ENCODE peak calls at places on chromosome 1, in eight cellular contexts. I, V, Y, Q, P, E, Z and M are unnamed samples.

GRCh38 chr1:214548988-214549387 is 2.4 kb downstream of the PTPN14 start:
- DNase-seq in I (no peak), V (peak), Y (peak), Q (peak), P (no peak), E (no peak), Z (peak), M (no peak)

GRCh38 chr1:226862900-226863299 is 7.5 kb upstream of the PSEN2 start:
- DNase-seq in I (no peak), V (no peak), Y (no peak), Q (no peak), P (no peak), E (no peak), Z (peak), M (no peak)

GRCh38 chr1:184199797-184200170 is 148.3 kb downstream of the TSEN15 start:
- DNase-seq in I (no peak), V (no peak), Y (no peak), Q (no peak), P (no peak), E (no peak), Z (no peak), M (no peak)

GRCh38 chr1:207361910-207362309 is 40.4 kb downstream of the CD55 start:
- DNase-seq in I (no peak), V (no peak), Y (no peak), Q (no peak), P (no peak), E (no peak), Z (no peak), M (no peak)

GRCh38 chr1:93839307-93839706 is 39.7 kb downstream of the DNTTIP2 start:
- DNase-seq in I (no peak), V (no peak), Y (no peak), Q (no peak), P (no peak), E (no peak), Z (peak), M (no peak)

GRCh38 chr1:192579319-192579738 is 3.8 kb downstream of the RGS1 start:
- DNase-seq in I (no peak), V (no peak), Y (no peak), Q (no peak), P (no peak), E (peak), Z (peak), M (no peak)

GRCh38 chr1:159468321-159468720 is 28.8 kb downstream of the OR10J1 start:
- DNase-seq in I (no peak), V (no peak), Y (no peak), Q (no peak), P (no peak), E (no peak), Z (no peak), M (no peak)

GRCh38 chr1:43979528-43980254 is 681 bp downstream of the B4GALT2 start:
- DNase-seq in I (no peak), V (peak), Y (peak), Q (peak), P (no peak), E (no peak), Z (peak), M (peak)

GRCh38 chr1:119587328-119587727 is 60.7 kb downstream of the ZNF697 start:
- DNase-seq in I (peak), V (no peak), Y (no peak), Q (no peak), P (no peak), E (no peak), Z (peak), M (no peak)

DNA sequence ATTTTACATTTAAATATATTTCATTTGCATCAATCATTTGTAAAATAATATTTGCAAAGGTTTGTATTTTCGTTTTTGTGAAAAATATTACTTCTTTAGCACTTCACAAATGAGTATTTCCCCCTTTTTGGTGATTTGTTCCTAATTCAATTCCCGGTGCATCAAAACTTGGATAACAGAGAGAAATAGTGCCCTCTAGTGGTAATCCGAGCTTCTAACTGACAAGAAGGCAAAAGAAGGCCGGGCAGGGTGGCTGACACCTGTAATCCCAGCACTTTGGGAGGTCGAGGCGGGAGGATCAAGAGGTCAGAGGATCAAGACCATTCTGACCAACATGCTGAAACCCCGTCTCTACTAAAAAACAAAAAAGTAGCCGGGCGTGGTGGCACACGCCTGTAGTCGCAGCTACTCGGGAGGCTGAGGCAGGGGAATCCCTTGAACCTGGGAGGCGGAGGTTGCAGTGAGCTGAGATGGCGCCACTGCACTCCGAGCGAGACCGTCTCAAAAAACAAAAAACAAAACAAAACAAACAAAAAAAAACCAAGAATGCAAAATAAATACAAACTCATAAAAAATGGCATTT is 137.7 kb downstream of the COL11A1 start:
- DNase-seq in I (peak), V (no peak), Y (no peak), Q (no peak), P (no peak), E (peak), Z (peak), M (peak)
- TF ChIP-seq CTCF in I (peak), V (peak), Y (no peak), Q (peak), P (no peak), E (peak), Z (peak), M (peak)

GRCh38 chr1:1511533-1512285 is at the start of gene ATAD3A:
- DNase-seq in I (peak), V (peak), Y (peak), Q (peak), P (peak), E (peak), Z (peak), M (peak)

GRCh38 chr1:1507305-1507704 is 4.7 kb upstream of the ATAD3A start:
- DNase-seq in I (no peak), V (no peak), Y (no peak), Q (no peak), P (no peak), E (no peak), Z (no peak), M (no peak)

GRCh38 chr1:1510912-1511532 is 940 bp upstream of the ATAD3A start:
- DNase-seq in I (no peak), V (no peak), Y (no peak), Q (no peak), P (no peak), E (peak), Z (no peak), M (no peak)
- TF ChIP-seq CTCF in I (no peak), V (no peak), Y (no peak), Q (no peak), P (no peak), E (peak), Z (no peak), M (no peak)

DNA sequence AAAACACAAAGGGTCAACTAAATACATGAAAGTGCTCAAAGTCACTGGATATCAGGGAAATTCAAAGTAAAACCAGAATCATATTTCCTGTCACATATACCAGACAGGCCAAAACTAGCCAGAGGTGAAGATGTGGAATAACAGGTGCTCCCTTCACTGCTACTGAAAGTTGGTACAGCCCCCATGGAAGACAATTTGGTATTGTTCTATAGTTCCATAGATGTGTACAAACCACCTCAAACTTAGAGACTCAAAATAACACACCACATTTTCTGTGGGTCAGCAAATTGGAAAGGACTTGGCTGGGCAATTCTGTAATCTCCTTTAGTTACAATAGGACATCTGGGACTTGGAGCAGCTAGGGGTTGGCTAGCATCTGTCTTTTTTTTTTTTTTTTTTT is 24.5 kb upstream of the SOAT1 start:
- DNase-seq in I (no peak), V (no peak), Y (no peak), Q (no peak), P (no peak), E (no peak), Z (no peak), M (no peak)
- TF ChIP-seq CTCF in I (no peak), V (no peak), Y (no peak), Q (no peak), P (no peak), E (no peak), Z (no peak), M (no peak)

DNA sequence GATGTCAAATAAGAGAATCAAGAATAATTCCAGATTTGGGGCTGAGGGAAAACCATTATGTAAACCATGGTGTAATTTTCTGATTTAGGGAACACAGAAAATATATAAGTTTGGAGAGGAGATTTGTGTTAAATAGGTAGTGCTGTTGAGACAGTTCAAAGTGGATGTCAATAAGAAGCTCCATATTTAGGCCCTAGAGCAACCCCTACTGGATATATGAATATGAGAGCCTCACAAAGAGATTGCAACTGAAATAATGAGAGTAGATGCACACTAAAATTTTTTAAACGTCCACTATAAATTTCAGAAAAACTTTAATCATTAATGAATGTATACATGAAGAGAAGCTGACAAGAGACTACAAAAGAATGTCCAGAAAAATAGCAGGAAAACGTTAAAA is 1447.8 kb upstream of the PRMT6 start:
- DNase-seq in I (no peak), V (no peak), Y (no peak), Q (no peak), P (no peak), E (peak), Z (no peak), M (no peak)
- TF ChIP-seq CTCF in I (no peak), V (no peak), Y (no peak), Q (no peak), P (no peak), E (no peak), Z (no peak), M (no peak)

GRCh38 chr1:87089823-87090222 is 175.4 kb downstream of the HS2ST1 start:
- DNase-seq in I (no peak), V (no peak), Y (no peak), Q (no peak), P (no peak), E (peak), Z (no peak), M (no peak)

GRCh38 chr1:87086120-87086519 is 171.7 kb downstream of the HS2ST1 start:
- DNase-seq in I (no peak), V (no peak), Y (no peak), Q (no peak), P (no peak), E (peak), Z (no peak), M (no peak)

GRCh38 chr1:87089070-87089736 is 174.8 kb downstream of the HS2ST1 start:
- DNase-seq in I (no peak), V (no peak), Y (no peak), Q (no peak), P (no peak), E (peak), Z (no peak), M (no peak)

DNA sequence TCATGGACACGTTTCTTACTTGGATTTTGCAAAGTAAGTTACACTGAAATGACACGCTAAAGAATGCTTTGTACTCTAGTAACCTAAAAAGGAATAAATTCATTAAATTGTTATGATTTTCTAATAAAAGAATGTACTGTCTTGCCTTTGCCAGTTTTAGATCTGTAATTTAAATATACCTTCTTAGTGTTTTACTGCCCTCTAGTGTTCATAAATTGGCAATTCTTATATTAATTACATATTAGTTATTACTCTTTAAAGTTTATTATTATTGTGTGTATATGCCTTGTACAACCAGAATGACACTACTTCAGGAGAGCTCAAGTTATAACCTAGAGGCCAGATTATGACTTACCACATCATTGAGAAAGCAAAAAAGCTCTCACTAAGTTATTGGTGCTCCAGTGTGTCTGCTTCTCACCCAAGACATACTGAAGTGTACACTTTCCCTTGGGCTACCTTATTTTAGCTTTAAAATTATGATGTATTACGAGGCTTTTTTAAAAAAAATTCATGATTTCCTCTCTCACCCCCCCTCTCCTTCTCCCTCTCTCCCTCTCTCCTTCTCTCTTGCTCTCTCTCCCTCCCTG is 169.9 kb downstream of the HS2ST1 start:
- DNase-seq in I (no peak), V (no peak), Y (no peak), Q (no peak), P (no peak), E (peak), Z (peak), M (peak)
- TF ChIP-seq CTCF in I (peak), V (peak), Y (peak), Q (peak), P (peak), E (peak), Z (peak), M (peak)

GRCh38 chr1:202343652-202344349 is 2.1 kb upstream of the UBE2T start:
- DNase-seq in I (no peak), V (no peak), Y (no peak), Q (no peak), P (no peak), E (peak), Z (peak), M (peak)

GRCh38 chr1:202348005-202348508 is 442 bp upstream of the PPP1R12B start:
- DNase-seq in I (no peak), V (no peak), Y (no peak), Q (no peak), P (no peak), E (no peak), Z (no peak), M (no peak)

GRCh38 chr1:202351725-202352124 is 3.2 kb downstream of the PPP1R12B start:
- DNase-seq in I (no peak), V (no peak), Y (no peak), Q (no peak), P (no peak), E (no peak), Z (peak), M (no peak)

GRCh38 chr1:202349263-202349928 is 897 bp downstream of the PPP1R12B start:
- DNase-seq in I (no peak), V (no peak), Y (no peak), Q (no peak), P (no peak), E (peak), Z (peak), M (peak)

GRCh38 chr1:202348509-202349262 is at the start of gene PPP1R12B:
- DNase-seq in I (peak), V (peak), Y (peak), Q (peak), P (peak), E (peak), Z (peak), M (peak)
- TF ChIP-seq CTCF in I (no peak), V (no peak), Y (no peak), Q (no peak), P (no peak), E (no peak), Z (no peak), M (no peak)

DNA sequence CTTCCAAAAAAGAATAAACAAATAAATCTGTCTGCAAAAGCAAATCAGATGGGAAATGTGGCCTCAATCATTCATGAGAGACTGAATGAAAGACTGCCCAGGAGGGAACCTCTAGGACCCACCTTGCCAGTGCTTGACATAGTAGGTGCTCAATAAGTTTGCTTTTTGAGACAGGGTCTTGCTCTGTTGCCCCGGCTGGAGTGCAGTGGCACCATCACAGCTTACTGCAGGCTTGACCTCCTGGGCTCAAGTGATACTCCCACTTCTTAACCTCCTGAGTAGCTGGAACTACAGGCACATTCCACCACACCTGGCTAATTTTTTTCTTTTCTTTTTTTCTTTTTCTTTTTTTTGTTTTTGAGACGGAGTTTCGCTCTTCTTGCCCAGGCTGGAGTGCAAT is 40.3 kb upstream of the CCSAP start:
- DNase-seq in I (no peak), V (no peak), Y (no peak), Q (no peak), P (no peak), E (no peak), Z (no peak), M (no peak)
- TF ChIP-seq CTCF in I (no peak), V (no peak), Y (no peak), Q (no peak), P (no peak), E (no peak), Z (no peak), M (no peak)

GRCh38 chr1:30876451-30877204 is 31.9 kb downstream of the SDC3 start:
- DNase-seq in I (no peak), V (no peak), Y (no peak), Q (no peak), P (no peak), E (no peak), Z (no peak), M (no peak)
- TF ChIP-seq CTCF in I (no peak), V (no peak), Y (no peak), Q (no peak), P (no peak), E (peak), Z (no peak), M (no peak)